ENCODE peak calls at places on chromosomes 7 and 10, in eight cellular contexts. F, P, G, B, J, H, X and M are unnamed samples.

GRCh38 chr7:88254721-88255120 is 34.9 kb upstream of the SRI start:
- DNase-seq in B (peak), X (no peak), P (no peak), H (no peak), F (no peak), J (no peak), G (no peak), M (no peak)

GRCh38 chr7:150948791-150949251 is 29.3 kb downstream of the KCNH2 start:
- DNase-seq in P (no peak), H (no peak), B (no peak), X (peak), J (no peak), G (no peak), F (no peak), M (no peak)

GRCh38 chr7:16985621-16986020 is 103.8 kb upstream of the AGR3 start:
- DNase-seq in F (no peak), J (no peak), X (no peak), H (no peak), P (no peak), B (no peak), G (no peak), M (no peak)

GRCh38 chr7:131557521-131558385 is 1.3 kb upstream of the PODXL start:
- DNase-seq in X (no peak), F (no peak), J (peak), B (no peak), G (no peak), P (no peak), H (peak), M (no peak)

GRCh38 chr7:106823631-106824030 is 41.5 kb upstream of the PIK3CG start:
- DNase-seq in G (no peak), P (no peak), X (no peak), H (no peak), F (no peak), B (peak), J (no peak), M (no peak)

GRCh38 chr7:7335909-7336308 is 153.6 kb downstream of the C1GALT1 start:
- DNase-seq in G (no peak), J (no peak), H (no peak), P (no peak), F (no peak), X (no peak), B (no peak), M (no peak)

GRCh38 chr10:15244635-15245197 is 76.2 kb upstream of the NMT2 start:
- DNase-seq in P (no peak), H (no peak), X (no peak), G (no peak), B (no peak), F (no peak), J (no peak), M (no peak)

GRCh38 chr7:130009848-130010688 is 41.1 kb downstream of the ZC3HC1 start:
- DNase-seq in G (no peak), P (peak), F (peak), J (peak), B (peak), X (peak), H (no peak), M (no peak)

GRCh38 chr10:54559498-54559897 is 241.5 kb downstream of the PCDH15 start:
- DNase-seq in F (no peak), H (no peak), P (no peak), X (no peak), G (no peak), B (no peak), J (no peak), M (no peak)

GRCh38 chr10:68332259-68333057 is at the start of gene PBLD:
- DNase-seq in B (peak), X (peak), F (peak), G (peak), H (peak), P (no peak), J (peak), M (no peak)

GRCh38 chr7:1046722-1047679 is 2.7 kb downstream of the GPR146 start:
- DNase-seq in B (no peak), G (no peak), F (no peak), X (no peak), P (no peak), J (peak), H (no peak), M (no peak)
- H3K27ac ChIP-seq in B (no peak), G (peak), F (no peak), X (peak), P (no peak), J (peak), H (no peak), M (no peak)

DNA sequence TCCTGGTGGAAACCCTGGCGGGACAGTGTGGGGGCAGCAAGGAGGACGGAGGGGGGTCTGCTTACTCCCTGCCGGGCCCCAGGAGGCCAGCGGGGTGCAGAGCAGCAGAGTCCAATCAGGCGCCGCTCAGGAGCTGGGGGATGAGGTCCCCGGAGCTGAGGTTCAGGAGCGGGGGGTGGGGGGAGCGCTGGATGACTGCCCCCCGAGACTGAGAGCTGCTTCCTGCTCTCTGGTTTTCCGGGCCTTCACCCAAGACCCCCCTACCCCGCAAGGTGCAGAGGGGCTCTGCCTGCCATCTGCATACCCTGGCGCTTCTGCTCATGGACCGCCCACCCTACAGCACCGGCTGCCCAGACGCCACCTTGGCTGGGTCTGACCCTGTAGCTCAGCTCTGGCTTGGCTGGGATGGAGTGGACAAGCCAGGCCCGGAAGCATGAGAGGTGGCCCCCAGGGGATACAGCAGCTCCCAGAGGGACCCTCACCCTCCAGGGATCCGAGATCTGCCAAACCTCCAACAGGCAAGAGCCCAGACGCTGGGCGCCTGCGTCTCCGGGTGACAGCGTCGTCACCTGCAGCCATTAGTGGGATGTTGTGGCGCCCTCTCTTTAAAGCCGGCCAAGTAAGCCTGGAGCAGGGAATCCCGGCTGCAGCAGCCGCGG is 923 bp downstream of the KNDC1 start:
- DNase-seq in P (no peak), X (peak), G (no peak), J (no peak), F (no peak), H (peak), B (no peak), M (no peak)
- TF ChIP-seq POLR2AphosphoS5 in P (no peak), X (no peak), G (no peak), J (no peak), F (no peak), H (no peak), B (no peak), M (no peak)

GRCh38 chr10:102121739-102122372 is 1.7 kb upstream of the LDB1 start:
- DNase-seq in H (peak), G (no peak), F (no peak), X (no peak), P (no peak), B (no peak), J (peak), M (no peak)
- H3K4me3 ChIP-seq in H (peak), G (peak), F (no peak), X (peak), P (no peak), B (no peak), J (no peak), M (no peak)

GRCh38 chr10:119541459-119542356 is 811 bp downstream of the RGS10 start:
- DNase-seq in P (no peak), B (no peak), H (peak), X (no peak), G (no peak), F (no peak), J (peak), M (no peak)

GRCh38 chr10:119542357-119542989 is at the start of gene RGS10:
- DNase-seq in F (no peak), X (peak), P (no peak), J (peak), B (peak), G (peak), H (peak), M (peak)

GRCh38 chr10:119545310-119545709 is 2.8 kb upstream of the RGS10 start:
- DNase-seq in J (no peak), G (no peak), B (no peak), F (no peak), P (no peak), X (no peak), H (no peak), M (no peak)

GRCh38 chr10:119543814-119544642 is 1.5 kb upstream of the RGS10 start:
- DNase-seq in G (no peak), P (no peak), B (no peak), J (no peak), F (no peak), X (no peak), H (peak), M (no peak)

DNA sequence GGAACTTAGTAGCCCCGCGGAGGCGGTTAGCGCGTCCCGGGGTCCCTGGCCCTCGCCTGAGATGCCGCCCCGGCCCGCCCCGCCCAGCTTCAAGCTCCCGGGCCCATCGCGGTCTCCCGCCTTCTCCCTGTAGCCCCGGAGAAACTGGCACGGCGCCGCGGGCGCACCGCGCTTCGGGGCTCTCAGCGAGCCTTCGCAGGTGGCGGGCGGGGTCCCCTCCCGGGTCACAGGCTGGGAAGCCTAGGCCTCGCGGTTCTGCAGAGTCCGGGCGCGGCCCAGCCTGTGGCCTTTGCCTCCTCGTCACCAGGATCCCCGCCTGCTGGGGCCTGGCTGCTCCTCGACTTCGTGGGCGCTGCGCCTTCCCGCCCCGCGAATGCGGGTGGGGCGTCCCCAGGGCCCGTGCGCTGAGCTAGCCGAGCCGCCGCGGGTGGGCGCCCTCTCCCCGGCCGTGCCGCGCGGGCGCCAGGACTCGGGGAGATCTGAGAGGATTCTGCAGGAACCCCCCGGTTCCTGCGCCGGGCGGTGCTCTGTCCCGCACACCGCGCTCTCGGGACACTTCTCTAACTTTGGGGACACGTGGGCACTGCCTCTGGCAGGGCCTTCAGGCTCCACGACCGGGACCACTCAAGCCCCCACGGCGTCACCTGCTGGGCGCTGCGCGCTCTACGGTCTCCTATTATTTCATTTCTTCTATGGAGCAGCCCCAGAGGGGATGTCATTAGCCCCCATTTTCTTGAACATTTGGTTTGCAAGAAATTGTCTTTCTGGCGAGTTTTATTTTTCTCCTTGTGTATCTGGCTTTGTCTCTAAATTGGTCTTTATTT is 683 bp upstream of the RGS10 start:
- DNase-seq in B (no peak), X (peak), J (peak), P (no peak), G (peak), H (peak), F (peak), M (peak)
- H3K27ac ChIP-seq in B (peak), X (peak), J (peak), P (peak), G (peak), H (no peak), F (peak), M (peak)

GRCh38 chr7:139915301-139915863 is 86.3 kb downstream of the TBXAS1 start:
- DNase-seq in J (no peak), G (no peak), F (peak), P (no peak), X (no peak), B (no peak), H (no peak), M (no peak)

GRCh38 chr7:139914306-139914747 is 85.3 kb downstream of the TBXAS1 start:
- DNase-seq in J (no peak), X (no peak), G (no peak), H (no peak), P (no peak), F (no peak), B (no peak), M (no peak)

GRCh38 chr7:139916717-139917395 is 87.8 kb downstream of the TBXAS1 start:
- DNase-seq in G (no peak), J (peak), H (no peak), B (no peak), F (no peak), P (peak), X (no peak), M (no peak)

GRCh38 chr7:139914861-139915300 is 85.8 kb downstream of the TBXAS1 start:
- DNase-seq in H (no peak), X (no peak), G (no peak), F (no peak), B (no peak), J (no peak), P (no peak), M (no peak)

GRCh38 chr7:139915864-139916716 is 87.0 kb downstream of the TBXAS1 start:
- DNase-seq in B (peak), P (peak), G (peak), F (peak), X (no peak), J (peak), H (no peak), M (peak)
- TF ChIP-seq POLR2AphosphoS5 in B (peak), P (no peak), G (no peak), F (peak), X (no peak), J (peak), H (no peak), M (no peak)

GRCh38 chr7:18018296-18019205 is 9.1 kb downstream of the PRPS1L1 start:
- DNase-seq in J (no peak), G (no peak), F (no peak), X (no peak), H (no peak), B (no peak), P (no peak), M (no peak)
- H3K4me3 ChIP-seq in J (no peak), G (no peak), F (no peak), X (no peak), H (no peak), B (no peak), P (no peak), M (no peak)

DNA sequence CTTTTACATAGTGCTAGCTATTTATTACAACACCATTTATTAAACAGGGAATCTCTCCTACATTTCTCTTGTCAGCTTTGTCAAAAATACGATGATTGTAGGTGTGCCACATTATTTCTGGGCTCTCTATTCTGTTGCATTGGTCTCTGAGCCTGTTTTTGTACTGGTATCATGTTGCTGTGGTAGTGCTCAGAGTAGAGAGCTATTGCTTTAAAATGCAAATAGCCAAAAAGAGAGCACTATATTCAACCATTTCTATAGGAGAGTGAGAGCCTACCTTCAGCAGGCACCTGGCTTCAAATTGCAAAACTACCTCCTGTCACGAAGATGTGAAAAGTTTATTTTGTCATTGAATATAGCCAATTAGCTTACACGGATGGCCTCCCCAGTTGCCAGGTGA is 8.1 kb downstream of the ZNF92 start:
- DNase-seq in H (peak), P (no peak), F (no peak), X (no peak), B (no peak), G (no peak), J (no peak), M (no peak)
- H3K27ac ChIP-seq in H (no peak), P (no peak), F (no peak), X (no peak), B (no peak), G (no peak), J (no peak), M (no peak)

GRCh38 chr10:75207079-75207867 is 3.3 kb upstream of the VDAC2 start:
- DNase-seq in H (no peak), F (no peak), X (peak), J (no peak), G (no peak), B (no peak), P (no peak), M (no peak)

GRCh38 chr10:75210193-75211006 is at the start of gene VDAC2:
- DNase-seq in B (peak), X (peak), H (peak), J (peak), P (peak), F (no peak), G (peak), M (peak)

GRCh38 chr10:75209325-75210192 is 1.0 kb upstream of the VDAC2 start:
- DNase-seq in J (peak), F (no peak), G (peak), X (peak), P (peak), H (no peak), B (no peak), M (peak)

GRCh38 chr10:75207868-75208167 is 2.8 kb upstream of the VDAC2 start:
- DNase-seq in X (no peak), G (no peak), H (no peak), J (no peak), F (no peak), B (no peak), P (no peak), M (no peak)

DNA sequence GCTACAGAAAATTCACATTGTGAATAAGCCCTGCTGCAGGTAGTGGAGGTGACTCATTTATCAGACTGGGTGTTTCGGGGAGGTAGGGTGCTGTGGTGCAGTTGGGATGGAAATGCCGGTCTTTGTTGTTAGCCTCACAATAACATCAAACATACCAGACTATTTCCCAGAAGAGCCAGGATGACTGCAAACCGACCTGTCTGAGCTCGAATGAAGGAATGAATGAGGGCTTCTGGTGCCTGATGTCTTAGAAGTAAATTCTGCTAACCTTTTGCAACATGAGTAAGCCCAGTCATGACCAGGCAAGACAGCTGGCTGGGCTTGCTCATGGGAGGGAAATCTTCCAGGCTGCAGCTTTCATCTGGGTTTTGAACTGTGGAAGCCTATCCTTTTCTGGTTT is 2.4 kb upstream of the VDAC2 start:
- DNase-seq in P (no peak), B (no peak), X (peak), F (no peak), G (no peak), H (no peak), J (no peak), M (no peak)
- TF ChIP-seq POLR2AphosphoS5 in P (no peak), B (no peak), X (no peak), F (no peak), G (no peak), H (no peak), J (no peak), M (no peak)

DNA sequence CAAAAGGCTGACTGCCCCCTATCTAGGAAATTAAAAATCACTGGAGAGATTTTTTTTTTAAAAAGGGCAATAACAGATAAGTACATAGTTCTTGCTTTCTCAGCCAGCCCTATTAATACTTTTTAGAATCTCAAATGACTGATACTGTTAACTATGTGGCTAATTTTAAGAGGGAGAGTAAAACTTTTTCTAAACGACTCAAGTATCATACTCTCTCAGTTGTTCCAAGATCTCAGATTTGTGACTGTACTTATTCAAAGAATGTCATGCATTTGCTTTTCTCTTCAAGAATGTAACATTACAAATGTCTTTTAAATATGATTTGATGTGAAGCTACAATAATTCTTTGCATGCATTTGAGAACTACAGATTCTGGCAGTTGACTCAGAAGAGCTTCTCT is 55.4 kb upstream of the RAB11FIP2 start:
- DNase-seq in G (no peak), F (no peak), X (no peak), B (no peak), P (no peak), J (no peak), H (no peak), M (no peak)
- H3K4me3 ChIP-seq in G (no peak), F (no peak), X (no peak), B (no peak), P (no peak), J (no peak), H (no peak), M (no peak)

GRCh38 chr7:140512317-140513000 is 33.2 kb upstream of the MKRN1 start:
- DNase-seq in J (peak), H (no peak), P (no peak), F (no peak), X (no peak), G (peak), B (peak), M (no peak)
- H3K27ac ChIP-seq in J (peak), H (peak), P (no peak), F (no peak), X (no peak), G (no peak), B (peak), M (no peak)